ENCODE peak calls at places on chromosomes 11 and 22, in six cellular contexts. F, W, C, J, S and Y are unnamed samples.

GRCh38 chr11:35162795-35163194 is 23.8 kb downstream of the CD44 start:
- DNase-seq in F (no peak), W (no peak), C (no peak), J (no peak), S (no peak), Y (no peak)

GRCh38 chr11:91947215-91947614 is 277.4 kb upstream of the FAT3 start:
- DNase-seq in F (no peak), W (no peak), C (peak; percentile 3), J (no peak), S (no peak), Y (no peak)

GRCh38 chr11:19642759-19643158 is 69.9 kb upstream of the NAV2 start:
- DNase-seq in F (no peak), W (no peak), C (no peak), J (no peak), S (no peak), Y (no peak)

GRCh38 chr22:32591620-32592019 is 117.0 kb downstream of the FBXO7 start:
- DNase-seq in F (no peak), W (no peak), C (peak; percentile 63), J (no peak), S (no peak), Y (no peak)

GRCh38 chr11:15141381-15141780 is 26.7 kb downstream of the INSC start:
- DNase-seq in F (no peak), W (no peak), C (no peak), J (no peak), S (no peak), Y (no peak)

GRCh38 chr11:20668844-20669832 is at the start of gene NELL1:
- DNase-seq in F (no peak), W (no peak), C (no peak), J (no peak), S (no peak), Y (no peak)

GRCh38 chr11:43504316-43504950 is 145.7 kb downstream of the TTC17 start:
- DNase-seq in F (peak; percentile 57), W (no peak), C (peak; percentile 7), J (no peak), S (peak; percentile 12), Y (peak; percentile 42)

GRCh38 chr11:59866397-59866796 is at the start of gene TCN1:
- DNase-seq in F (no peak), W (no peak), C (no peak), J (no peak), S (peak; percentile 52), Y (peak; percentile 19)

GRCh38 chr22:22458387-22458786 is 50.2 kb downstream of the ZNF280B start:
- DNase-seq in F (no peak), W (no peak), C (no peak), J (no peak), S (no peak), Y (no peak)
- H3K27me3 ChIP-seq in F (no peaks in the 10 kb centered on the region), W (peaks cover 31% of the 10 kb centered on the region), C (peaks cover under 1% of the 10 kb centered on the region), J (peaks cover 37% of the 10 kb centered on the region), S (no peaks in the 10 kb centered on the region), Y (no peaks in the 10 kb centered on the region)

DNA sequence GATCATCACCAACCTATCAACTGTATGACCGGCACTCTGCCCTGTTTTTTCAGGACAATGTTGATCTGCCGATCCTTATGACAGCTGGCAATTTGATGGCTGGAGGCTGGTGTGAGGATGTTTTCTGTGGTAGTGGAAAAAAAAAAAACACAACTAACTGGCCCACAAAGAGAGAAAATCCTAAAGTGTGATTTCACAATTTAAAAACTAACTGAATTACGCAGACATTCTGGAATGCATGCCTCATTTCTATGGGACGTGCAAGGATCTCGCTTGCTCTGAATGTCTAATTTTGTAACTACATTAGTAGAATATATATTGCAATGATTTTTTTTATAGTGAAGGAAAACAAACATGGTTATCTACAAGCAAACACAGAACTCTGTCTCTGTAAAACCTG is 590.5 kb downstream of the ETS1 start:
- DNase-seq in F (no peak), W (no peak), C (no peak), J (no peak), S (no peak), Y (no peak)
- TF ChIP-seq CTCF in F (no peak), W (no peak), C (no peak), J (no peak), S (no peak), Y (no peak)

GRCh38 chr22:45334528-45334927 is 24.8 kb downstream of the FAM118A start:
- DNase-seq in F (no peak), W (no peak), C (no peak), J (no peak), S (no peak), Y (no peak)
- H3K36me3 ChIP-seq in F (no peaks in the 10 kb centered on the region), W (no peaks in the 10 kb centered on the region), C (peaks cover 18% of the 10 kb centered on the region), J (peaks cover 47% of the 10 kb centered on the region), S (peaks cover 38% of the 10 kb centered on the region), Y (peaks cover 3% of the 10 kb centered on the region)

DNA sequence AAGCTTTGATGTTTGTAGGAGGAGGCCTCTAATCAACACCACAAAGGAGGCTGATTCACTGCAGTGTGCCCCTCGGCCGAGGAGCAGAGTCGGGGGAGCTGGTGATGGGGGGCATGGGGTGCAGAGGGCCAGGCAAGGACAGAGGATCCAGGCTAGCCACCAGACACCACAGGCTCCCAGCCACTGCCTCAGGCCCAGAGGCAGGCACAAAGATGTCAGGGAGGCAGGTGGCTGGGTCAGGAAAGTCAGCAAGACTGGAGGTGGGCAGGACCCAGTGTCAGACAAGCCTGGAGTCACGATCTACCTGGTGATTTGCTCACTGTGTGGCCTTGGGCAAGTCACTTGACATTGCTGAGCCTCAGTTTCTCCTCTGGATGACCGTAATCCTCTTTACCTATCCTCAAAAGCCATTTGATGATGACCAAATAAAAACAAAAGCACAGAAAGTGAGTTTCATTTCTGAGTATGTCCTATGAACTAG is 121.0 kb downstream of the BUD13 start:
- DNase-seq in F (no peak), W (no peak), C (no peak), J (no peak), S (no peak), Y (no peak)
- H3K27me3 ChIP-seq in F (no peaks in the 10 kb centered on the region), W (no peaks in the 10 kb centered on the region), C (no peaks in the 10 kb centered on the region), J (no peaks in the 10 kb centered on the region), S (peaks cover 30% of the 10 kb centered on the region), Y (no peaks in the 10 kb centered on the region)

GRCh38 chr22:38153821-38154562 is 27.6 kb downstream of the PLA2G6 start:
- DNase-seq in F (no peak), W (no peak), C (no peak), J (peak; percentile 27), S (no peak), Y (no peak)
- TF ChIP-seq CTCF in F (no peak), W (no peak), C (peak; percentile 21), J (no peak), S (no peak), Y (no peak)

GRCh38 chr22:43967069-43967468 is 11.8 kb downstream of the SAMM50 start:
- DNase-seq in F (no peak), W (no peak), C (no peak), J (no peak), S (no peak), Y (no peak)
- H3K36me3 ChIP-seq in F (no peaks in the 10 kb centered on the region), W (peaks cover 19% of the 10 kb centered on the region), C (peaks cover 55% of the 10 kb centered on the region), J (peaks cover 84% of the 10 kb centered on the region), S (peaks cover 40% of the 10 kb centered on the region), Y (peaks cover 3% of the 10 kb centered on the region)